ENCODE peak calls at places on chromosome 20, in eight cellular contexts. B is sigmoid colon; A is tibial nerve; N is adrenal gland; Y is thoracic aorta; G is CD4-positive, CD25-positive, alpha-beta regulatory T cell; K is pancreas; W is HCT116. O is an unnamed sample. For H3K4me1, the result is how much of the 10 kb centered on the place peaks cover.

GRCh38 chr20:57892471-57892870 is 182.7 kb upstream of the PMEPA1 start:
- DNase-seq in W (no peak), B (peak), N (no peak), G (no peak), K (no peak), Y (no peak), A (no peak), O (no peak)

GRCh38 chr20:58231678-58232077 is 3.2 kb upstream of the ANKRD60 start:
- DNase-seq in G (peak), W (no peak), A (no peak), K (no peak), Y (no peak), B (no peak), N (no peak), O (no peak)

GRCh38 chr20:57698867-57699275 is 10.9 kb downstream of the PMEPA1 start:
- DNase-seq in A (no peak), N (no peak), B (no peak), W (no peak), Y (no peak), K (no peak), G (no peak), O (no peak)

GRCh38 chr20:49915380-49916145 is at the start of gene SPATA2:
- DNase-seq in B (peak), A (peak), K (peak), N (peak), G (peak), W (peak), Y (peak), O (peak)

GRCh38 chr20:61926253-61926613 is 139.4 kb downstream of the TAF4 start:
- DNase-seq in W (no peak), G (no peak), A (no peak), K (peak), N (no peak), B (no peak), Y (no peak), O (no peak)

GRCh38 chr20:59837623-59838394 is 95.6 kb downstream of the SYCP2 start:
- DNase-seq in K (no peak), Y (no peak), W (no peak), B (no peak), G (no peak), A (no peak), N (no peak), O (no peak)

GRCh38 chr20:36017034-36017951 is 48.9 kb downstream of the CNBD2 start:
- DNase-seq in Y (no peak), N (peak), A (peak), B (no peak), W (no peak), K (no peak), G (no peak), O (no peak)

GRCh38 chr20:45038747-45039469 is 62.0 kb downstream of the KCNS1 start:
- DNase-seq in W (no peak), N (no peak), G (no peak), K (no peak), A (no peak), Y (no peak), B (no peak), O (no peak)

GRCh38 chr20:20407891-20408805 is 40.2 kb downstream of the INSM1 start:
- DNase-seq in N (no peak), A (no peak), K (no peak), G (no peak), Y (no peak), B (no peak), W (peak), O (no peak)

GRCh38 chr20:13085275-13085674 is 76.5 kb downstream of the SPTLC3 start:
- DNase-seq in W (no peak), A (no peak), G (no peak), B (no peak), K (no peak), N (no peak), Y (no peak), O (no peak)

GRCh38 chr20:15139522-15139921 is 802.1 kb upstream of the FLRT3 start:
- DNase-seq in K (no peak), A (no peak), G (no peak), B (no peak), Y (no peak), W (no peak), N (no peak), O (no peak)

GRCh38 chr20:46089076-46089337 is 755 bp downstream of the NCOA5 start:
- DNase-seq in B (no peak), Y (no peak), A (no peak), N (no peak), W (no peak), K (no peak), G (no peak), O (no peak)

GRCh38 chr20:10249048-10249770 is 30.6 kb downstream of the SNAP25 start:
- DNase-seq in W (no peak), A (no peak), N (no peak), G (no peak), Y (no peak), B (no peak), K (no peak), O (no peak)

GRCh38 chr20:14488756-14489479 is 151.5 kb upstream of the FLRT3 start:
- DNase-seq in K (no peak), B (no peak), W (no peak), N (no peak), Y (no peak), G (no peak), A (no peak), O (no peak)

GRCh38 chr20:58908216-58908615 is 55.7 kb downstream of the GNAS start:
- DNase-seq in A (no peak), G (no peak), Y (no peak), W (no peak), B (no peak), K (no peak), N (no peak), O (no peak)

GRCh38 chr20:63897978-63898561 is 3.1 kb downstream of the DNAJC5 start:
- DNase-seq in G (no peak), B (no peak), A (no peak), N (no peak), K (no peak), W (no peak), Y (no peak), O (no peak)

GRCh38 chr20:327946-328563 is 2.7 kb downstream of the SOX12 start:
- DNase-seq in W (no peak), K (peak), N (no peak), A (no peak), G (no peak), B (no peak), Y (no peak), O (no peak)

GRCh38 chr20:13148402-13148801 is 72.7 kb upstream of the ISM1 start:
- DNase-seq in Y (no peak), A (no peak), B (no peak), G (no peak), W (no peak), K (no peak), N (no peak), O (no peak)

GRCh38 chr20:25251019-25251418 is 3.1 kb downstream of the PYGB start:
- DNase-seq in A (no peak), W (no peak), N (no peak), G (no peak), K (no peak), Y (no peak), B (no peak), O (no peak)

GRCh38 chr20:7911586-7912330 is 28.5 kb downstream of the HAO1 start:
- DNase-seq in K (no peak), A (no peak), W (no peak), B (no peak), N (no peak), Y (no peak), G (no peak), O (no peak)

GRCh38 chr20:58720890-58721289 is 28.3 kb downstream of the NPEPL1 start:
- DNase-seq in A (no peak), B (no peak), W (no peak), Y (no peak), K (no peak), G (no peak), N (no peak), O (no peak)

GRCh38 chr20:37758332-37758731 is 64.5 kb downstream of the CTNNBL1 start:
- DNase-seq in B (no peak), G (no peak), N (no peak), W (no peak), Y (no peak), K (no peak), A (no peak), O (peak)

GRCh38 chr20:57415791-57416190 is 24.6 kb downstream of the RBM38 start:
- DNase-seq in G (no peak), N (no peak), A (no peak), Y (no peak), B (no peak), W (no peak), K (no peak), O (no peak)

GRCh38 chr20:33640287-33640686 is 21.8 kb upstream of the C20orf144 start:
- DNase-seq in Y (no peak), K (peak), N (no peak), G (no peak), W (no peak), B (no peak), A (no peak), O (no peak)
- H3K4me3 ChIP-seq in Y (no peak), K (no peak), N (no peak), G (no peak), W (no peak), B (no peak), A (no peak), O (no peak)

GRCh38 chr20:31833931-31834521 is 11.4 kb downstream of the FOXS1 start:
- DNase-seq in A (no peak), G (no peak), B (no peak), Y (no peak), W (no peak), N (no peak), K (peak), O (no peak)

GRCh38 chr20:31835977-31836852 is 9.2 kb downstream of the FOXS1 start:
- DNase-seq in B (peak), W (peak), K (peak), Y (peak), G (no peak), N (peak), A (peak), O (peak)

GRCh38 chr20:31836853-31837608 is 8.4 kb downstream of the FOXS1 start:
- DNase-seq in G (no peak), A (no peak), Y (no peak), B (peak), K (no peak), N (no peak), W (no peak), O (no peak)

GRCh38 chr20:31833130-31833930 is 12.1 kb downstream of the FOXS1 start:
- DNase-seq in G (peak), K (peak), B (no peak), W (peak), Y (no peak), A (peak), N (peak), O (peak)

GRCh38 chr20:31835554-31835953 is 9.8 kb downstream of the FOXS1 start:
- DNase-seq in K (no peak), Y (no peak), G (no peak), N (no peak), A (no peak), W (no peak), B (no peak), O (no peak)
- H3K4me1 ChIP-seq in K (under half), Y (half or more), G (under half), N (under half), A (under half), W (under half), B (under half), O (under half)

GRCh38 chr20:52152416-52152815 is 39.2 kb downstream of the ZFP64 start:
- DNase-seq in W (no peak), N (no peak), Y (no peak), K (no peak), A (no peak), B (no peak), G (no peak), O (no peak)
- H3K4me3 ChIP-seq in W (no peak), N (no peak), Y (no peak), K (no peak), A (no peak), B (no peak), G (no peak), O (no peak)

GRCh38 chr20:33811763-33812672 is 870 bp downstream of the CHMP4B start:
- DNase-seq in G (peak), A (peak), W (no peak), Y (peak), N (peak), B (peak), K (no peak), O (peak)

GRCh38 chr20:33814238-33814712 is 3.1 kb downstream of the CHMP4B start:
- DNase-seq in G (no peak), Y (no peak), N (no peak), K (no peak), W (no peak), B (no peak), A (no peak), O (no peak)

GRCh38 chr20:33810885-33811762 is at the start of gene CHMP4B:
- DNase-seq in A (peak), K (peak), B (peak), N (peak), W (peak), Y (peak), G (peak), O (peak)

GRCh38 chr20:33815671-33816070 is 4.5 kb downstream of the CHMP4B start:
- DNase-seq in G (no peak), B (no peak), A (no peak), N (no peak), Y (no peak), W (no peak), K (no peak), O (no peak)

DNA sequence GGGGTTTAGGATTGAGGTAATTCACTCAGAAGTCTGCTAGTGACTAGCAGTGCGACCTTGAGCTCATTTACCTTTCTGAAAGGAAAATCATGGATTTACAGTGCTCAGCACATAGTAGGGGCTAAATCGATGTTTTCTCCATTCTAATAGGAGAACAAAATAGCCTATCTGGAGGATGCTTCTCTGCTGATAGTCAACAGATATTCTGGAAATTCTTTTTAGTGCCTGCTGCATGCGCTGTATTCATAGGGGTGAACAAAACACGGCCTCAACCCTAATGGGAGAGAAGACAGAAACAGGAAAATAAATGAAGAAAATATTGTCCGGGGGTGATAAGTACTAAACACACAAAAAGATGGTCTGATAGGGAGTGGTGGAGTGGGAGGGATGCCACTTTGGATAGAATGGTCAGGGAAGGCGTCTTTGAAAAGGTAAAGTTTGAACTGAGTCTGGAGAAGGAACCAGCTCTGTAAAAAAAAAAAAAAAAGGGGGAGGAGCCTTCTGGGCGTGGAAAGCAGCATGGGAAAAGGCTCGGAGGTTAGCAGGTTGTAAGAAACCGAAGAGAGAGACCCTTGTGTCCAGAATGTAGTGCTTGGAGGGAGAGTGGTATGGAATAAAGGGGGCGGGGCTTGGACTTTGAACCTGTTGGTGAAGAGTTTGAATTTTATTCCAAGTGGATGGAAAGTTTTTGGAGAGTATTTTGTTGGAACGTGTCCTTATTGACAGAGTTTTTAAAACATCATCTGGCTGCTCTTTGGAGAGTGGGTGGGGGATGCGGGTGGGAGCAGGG is 1.7 kb downstream of the CHMP4B start:
- DNase-seq in Y (no peak), A (no peak), N (no peak), K (no peak), G (no peak), B (no peak), W (no peak), O (no peak)
- H3K4me1 ChIP-seq in Y (under half), A (under half), N (under half), K (under half), G (under half), B (half or more), W (under half), O (half or more)

GRCh38 chr20:3121271-3121911 is 36.9 kb upstream of the AVP start:
- DNase-seq in W (no peak), Y (no peak), N (no peak), B (peak), K (no peak), A (no peak), G (peak), O (no peak)
- H3K4me3 ChIP-seq in W (no peak), Y (no peak), N (no peak), B (no peak), K (no peak), A (no peak), G (peak), O (no peak)

GRCh38 chr20:1383621-1384404 is 9.0 kb downstream of the FKBP1A start:
- DNase-seq in B (no peak), G (no peak), W (no peak), Y (no peak), N (no peak), A (no peak), K (no peak), O (no peak)
- H3K4me1 ChIP-seq in B (half or more), G (half or more), W (under half), Y (under half), N (half or more), A (under half), K (under half), O (half or more)

GRCh38 chr20:34268145-34268544 is 26.9 kb downstream of the ASIP start:
- DNase-seq in N (no peak), A (no peak), W (no peak), G (no peak), Y (no peak), B (peak), K (no peak), O (no peak)

GRCh38 chr20:34260208-34260942 is 19.2 kb downstream of the ASIP start:
- DNase-seq in Y (no peak), N (no peak), W (no peak), A (no peak), B (no peak), K (no peak), G (no peak), O (no peak)

GRCh38 chr20:34264141-34264540 is 22.9 kb downstream of the ASIP start:
- DNase-seq in Y (no peak), N (no peak), K (no peak), A (no peak), G (no peak), B (no peak), W (no peak), O (no peak)

DNA sequence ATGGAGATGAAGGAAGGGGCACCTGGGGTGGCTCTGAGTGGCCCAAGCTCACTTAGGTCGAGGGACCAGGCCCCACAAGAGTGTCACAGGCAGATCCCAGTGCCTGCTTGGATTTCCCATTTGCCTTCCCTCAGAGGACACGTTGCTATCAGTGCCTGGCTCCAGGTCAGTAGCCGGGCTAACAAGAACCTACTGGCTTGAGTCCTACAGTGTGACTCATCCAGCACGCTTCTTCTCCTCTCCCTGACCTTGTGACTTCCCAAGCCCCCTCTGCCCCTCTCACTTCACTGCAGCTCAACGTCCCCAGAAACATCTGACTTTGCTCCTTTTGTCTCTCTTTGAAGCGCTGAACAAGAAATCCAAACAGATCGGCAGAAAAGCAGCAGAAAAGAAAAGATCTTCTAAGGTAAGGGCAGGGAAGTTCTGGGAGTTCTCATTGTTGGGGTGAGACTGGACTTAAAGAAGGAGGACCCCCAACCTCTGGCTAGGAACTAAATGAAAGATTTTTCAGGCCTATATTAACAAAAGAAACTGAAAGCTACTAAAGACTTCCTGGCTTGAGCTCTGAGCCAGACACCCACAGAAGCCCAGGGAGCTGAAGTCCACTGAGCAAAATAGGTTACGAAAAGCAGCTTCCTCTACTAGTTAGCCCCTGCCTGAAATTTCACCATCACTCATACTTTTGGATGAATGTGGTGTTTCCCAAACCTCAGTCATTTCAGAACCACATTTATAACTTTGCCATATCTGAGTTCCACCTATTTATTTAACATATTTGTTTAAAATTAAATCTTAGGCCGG is 21.5 kb downstream of the ASIP start:
- DNase-seq in A (no peak), B (peak), K (no peak), G (no peak), Y (no peak), N (peak), W (no peak), O (peak)
- H3K4me3 ChIP-seq in A (no peak), B (no peak), K (no peak), G (no peak), Y (no peak), N (no peak), W (no peak), O (peak)

GRCh38 chr20:22412977-22413868 is 171.1 kb downstream of the FOXA2 start:
- DNase-seq in N (no peak), W (no peak), B (no peak), K (no peak), A (no peak), Y (no peak), G (no peak), O (no peak)
- H3K4me1 ChIP-seq in N (under half), W (under half), B (under half), K (under half), A (under half), Y (under half), G (under half), O (under half)

GRCh38 chr20:17960927-17961599 is 7.5 kb downstream of the SNX5 start:
- DNase-seq in B (peak), W (no peak), Y (no peak), N (no peak), G (no peak), K (no peak), A (no peak), O (peak)
- H3K4me3 ChIP-seq in B (no peak), W (no peak), Y (peak), N (no peak), G (peak), K (no peak), A (no peak), O (peak)

O was measured in left ventricle myocardium inferior.